ENCODE peak calls at places on chromosome 11, in eight cellular contexts. One of them, this sample, is unnamed.

GRCh38 chr11:65041206-65042035 is at the start of gene SAC3D1:
- DNase-seq in stomach: peak
- DNase-seq in suprapubic skin: no peak
- DNase-seq in sigmoid colon: no peak
- DNase-seq in K562: peak
- DNase-seq in GM12878: no peak
- DNase-seq in esophagus muscularis mucosa: no peak
- DNase-seq in H1: no peak
- DNase-seq in this sample: peak

GRCh38 chr11:64793271-64794160 is 9.5 kb downstream of the MAP4K2 start:
- DNase-seq in GM12878: no peak
- DNase-seq in esophagus muscularis mucosa: no peak
- DNase-seq in stomach: no peak
- DNase-seq in H1: no peak
- DNase-seq in K562: no peak
- DNase-seq in suprapubic skin: no peak
- DNase-seq in sigmoid colon: peak
- DNase-seq in this sample: no peak

GRCh38 chr11:69339041-69339733 is 45.2 kb downstream of the MYEOV start:
- DNase-seq in K562: no peak
- DNase-seq in stomach: peak
- DNase-seq in esophagus muscularis mucosa: peak
- DNase-seq in suprapubic skin: peak
- DNase-seq in GM12878: no peak
- DNase-seq in H1: no peak
- DNase-seq in sigmoid colon: no peak
- DNase-seq in this sample: peak

GRCh38 chr11:196786-197731 is 4.2 kb downstream of the SCGB1C1 start:
- DNase-seq in GM12878: no peak
- DNase-seq in sigmoid colon: peak
- DNase-seq in stomach: peak
- DNase-seq in K562: no peak
- DNase-seq in H1: no peak
- DNase-seq in esophagus muscularis mucosa: no peak
- DNase-seq in suprapubic skin: peak
- DNase-seq in this sample: no peak

GRCh38 chr11:126521196-126521595 is 165.7 kb downstream of the ST3GAL4 start:
- DNase-seq in stomach: no peak
- DNase-seq in suprapubic skin: no peak
- DNase-seq in H1: no peak
- DNase-seq in sigmoid colon: peak
- DNase-seq in K562: no peak
- DNase-seq in GM12878: no peak
- DNase-seq in esophagus muscularis mucosa: no peak
- DNase-seq in this sample: peak

GRCh38 chr11:134098566-134099184 is 29.8 kb downstream of the JAM3 start:
- DNase-seq in suprapubic skin: no peak
- DNase-seq in esophagus muscularis mucosa: no peak
- DNase-seq in H1: no peak
- DNase-seq in stomach: no peak
- DNase-seq in sigmoid colon: no peak
- DNase-seq in GM12878: no peak
- DNase-seq in K562: peak
- DNase-seq in this sample: no peak

GRCh38 chr11:114348200-114349191 is 51.8 kb downstream of the C11orf71 start:
- DNase-seq in esophagus muscularis mucosa: no peak
- DNase-seq in K562: peak
- DNase-seq in GM12878: no peak
- DNase-seq in suprapubic skin: no peak
- DNase-seq in H1: peak
- DNase-seq in sigmoid colon: no peak
- DNase-seq in stomach: peak
- DNase-seq in this sample: peak

GRCh38 chr11:7307836-7308235 is 56.1 kb downstream of the SYT9 start:
- DNase-seq in K562: no peak
- DNase-seq in suprapubic skin: no peak
- DNase-seq in GM12878: peak
- DNase-seq in stomach: no peak
- DNase-seq in H1: no peak
- DNase-seq in esophagus muscularis mucosa: no peak
- DNase-seq in sigmoid colon: no peak
- DNase-seq in this sample: no peak

GRCh38 chr11:35633827-35634226 is 15.6 kb downstream of the FJX1 start:
- DNase-seq in stomach: no peak
- DNase-seq in GM12878: no peak
- DNase-seq in K562: no peak
- DNase-seq in suprapubic skin: no peak
- DNase-seq in sigmoid colon: no peak
- DNase-seq in H1: no peak
- DNase-seq in esophagus muscularis mucosa: no peak
- DNase-seq in this sample: no peak

GRCh38 chr11:124745270-124745834 is 5.6 kb downstream of the NRGN start:
- DNase-seq in stomach: no peak
- DNase-seq in GM12878: no peak
- DNase-seq in sigmoid colon: no peak
- DNase-seq in K562: no peak
- DNase-seq in H1: no peak
- DNase-seq in esophagus muscularis mucosa: no peak
- DNase-seq in suprapubic skin: peak
- DNase-seq in this sample: peak
- TF ChIP-seq EP300 in stomach: no peak
- TF ChIP-seq EP300 in GM12878: no peak
- TF ChIP-seq EP300 in sigmoid colon: no peak
- TF ChIP-seq EP300 in K562: no peak
- TF ChIP-seq EP300 in H1: no peak
- TF ChIP-seq EP300 in esophagus muscularis mucosa: no peak
- TF ChIP-seq EP300 in suprapubic skin: no peak
- TF ChIP-seq EP300 in this sample: no peak

DNA sequence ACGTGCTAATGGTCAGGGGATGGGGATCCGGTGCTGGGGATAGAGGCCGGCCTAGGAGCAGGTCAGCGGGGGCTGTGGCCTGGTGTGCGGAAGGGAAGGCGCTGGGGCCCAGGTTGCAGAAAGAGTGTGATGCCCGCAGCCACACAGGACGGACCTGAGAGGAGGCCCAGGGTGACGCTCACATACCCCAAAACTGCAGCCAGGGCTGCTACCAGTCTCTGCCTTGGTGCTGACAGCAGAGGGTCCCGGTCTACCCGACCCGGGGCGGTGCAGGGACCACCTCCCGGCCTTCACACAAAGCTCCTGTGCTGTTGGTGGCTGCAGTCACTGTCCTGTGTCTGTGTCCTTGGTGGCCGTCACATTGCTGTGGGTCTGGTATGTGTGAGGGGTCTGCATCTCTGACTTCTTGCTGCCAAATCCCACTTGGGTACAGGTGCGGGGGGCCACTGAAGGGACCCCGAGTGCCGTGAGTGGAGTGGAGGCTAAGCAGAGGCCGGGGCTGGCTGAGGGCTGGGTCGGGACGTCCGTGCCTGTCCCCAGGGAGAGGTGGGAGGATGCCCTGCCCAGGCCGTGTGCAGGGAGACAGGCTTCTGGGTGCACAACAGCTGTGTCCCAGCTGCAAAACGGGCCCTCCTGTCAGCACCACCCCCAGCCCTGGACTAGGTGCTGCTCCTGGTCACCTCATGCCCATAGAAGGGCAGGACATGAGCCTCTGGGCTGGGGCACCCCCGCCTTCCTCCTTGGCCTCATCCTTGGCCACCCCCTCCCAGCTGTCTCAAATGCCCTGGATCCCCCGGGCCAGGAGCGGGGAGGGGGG is 1.5 kb downstream of the LSP1 start:
- DNase-seq in H1: no peak
- DNase-seq in sigmoid colon: no peak
- DNase-seq in K562: no peak
- DNase-seq in suprapubic skin: no peak
- DNase-seq in esophagus muscularis mucosa: no peak
- DNase-seq in stomach: no peak
- DNase-seq in GM12878: peak
- DNase-seq in this sample: no peak
- TF ChIP-seq POLR2A in H1: no peak
- TF ChIP-seq POLR2A in sigmoid colon: no peak
- TF ChIP-seq POLR2A in K562: no peak
- TF ChIP-seq POLR2A in suprapubic skin: no peak
- TF ChIP-seq POLR2A in esophagus muscularis mucosa: no peak
- TF ChIP-seq POLR2A in stomach: no peak
- TF ChIP-seq POLR2A in GM12878: peak
- TF ChIP-seq POLR2A in this sample: no peak

GRCh38 chr11:57310630-57311086 is 14.1 kb downstream of the TNKS1BP1 start:
- DNase-seq in GM12878: no peak
- DNase-seq in H1: no peak
- DNase-seq in stomach: no peak
- DNase-seq in sigmoid colon: no peak
- DNase-seq in suprapubic skin: peak
- DNase-seq in esophagus muscularis mucosa: no peak
- DNase-seq in K562: no peak
- DNase-seq in this sample: peak
- TF ChIP-seq POLR2AphosphoS5 in GM12878: no peak
- TF ChIP-seq POLR2AphosphoS5 in H1: no peak
- TF ChIP-seq POLR2AphosphoS5 in stomach: no peak
- TF ChIP-seq POLR2AphosphoS5 in sigmoid colon: no peak
- TF ChIP-seq POLR2AphosphoS5 in suprapubic skin: peak
- TF ChIP-seq POLR2AphosphoS5 in esophagus muscularis mucosa: no peak
- TF ChIP-seq POLR2AphosphoS5 in K562: no peak
- TF ChIP-seq POLR2AphosphoS5 in this sample: no peak

GRCh38 chr11:30987819-30988218 is 381.7 kb downstream of the DCDC1 start:
- DNase-seq in GM12878: no peak
- DNase-seq in stomach: no peak
- DNase-seq in K562: no peak
- DNase-seq in suprapubic skin: no peak
- DNase-seq in H1: no peak
- DNase-seq in esophagus muscularis mucosa: no peak
- DNase-seq in sigmoid colon: no peak
- DNase-seq in this sample: no peak

GRCh38 chr11:30991376-30991775 is 378.2 kb downstream of the DCDC1 start:
- DNase-seq in K562: no peak
- DNase-seq in GM12878: no peak
- DNase-seq in suprapubic skin: no peak
- DNase-seq in H1: no peak
- DNase-seq in sigmoid colon: no peak
- DNase-seq in stomach: no peak
- DNase-seq in esophagus muscularis mucosa: no peak
- DNase-seq in this sample: no peak

GRCh38 chr11:30991802-30992512 is 377.6 kb downstream of the DCDC1 start:
- DNase-seq in sigmoid colon: no peak
- DNase-seq in GM12878: no peak
- DNase-seq in K562: no peak
- DNase-seq in H1: no peak
- DNase-seq in esophagus muscularis mucosa: no peak
- DNase-seq in stomach: no peak
- DNase-seq in suprapubic skin: no peak
- DNase-seq in this sample: no peak

GRCh38 chr11:30990625-30991348 is 378.8 kb downstream of the DCDC1 start:
- DNase-seq in suprapubic skin: no peak
- DNase-seq in stomach: no peak
- DNase-seq in H1: no peak
- DNase-seq in K562: no peak
- DNase-seq in esophagus muscularis mucosa: no peak
- DNase-seq in GM12878: no peak
- DNase-seq in sigmoid colon: no peak
- DNase-seq in this sample: no peak

DNA sequence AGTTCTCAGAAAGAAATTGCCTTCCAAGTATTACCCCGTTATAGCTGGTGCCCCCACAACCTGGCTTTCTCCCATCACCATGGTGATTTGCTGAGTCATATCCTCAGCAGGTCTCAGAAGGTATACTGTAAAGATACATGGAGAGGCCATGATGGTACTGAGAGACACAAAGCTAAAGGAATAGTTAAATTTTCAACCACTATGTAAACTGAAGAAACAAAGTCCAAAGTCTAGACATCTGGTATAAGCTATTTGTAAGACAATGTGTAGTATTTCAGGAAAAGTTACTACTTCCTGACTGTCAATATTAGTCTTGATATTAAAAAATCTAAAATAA is 377.1 kb downstream of the DCDC1 start:
- DNase-seq in GM12878: no peak
- DNase-seq in suprapubic skin: no peak
- DNase-seq in stomach: no peak
- DNase-seq in K562: peak
- DNase-seq in esophagus muscularis mucosa: no peak
- DNase-seq in sigmoid colon: no peak
- DNase-seq in H1: no peak
- DNase-seq in this sample: no peak
- TF ChIP-seq EP300 in GM12878: no peak
- TF ChIP-seq EP300 in suprapubic skin: no peak
- TF ChIP-seq EP300 in stomach: no peak
- TF ChIP-seq EP300 in K562: no peak
- TF ChIP-seq EP300 in esophagus muscularis mucosa: no peak
- TF ChIP-seq EP300 in sigmoid colon: no peak
- TF ChIP-seq EP300 in H1: no peak
- TF ChIP-seq EP300 in this sample: no peak

GRCh38 chr11:16291729-16292128 is 64.6 kb downstream of the SOX6 start:
- DNase-seq in suprapubic skin: no peak
- DNase-seq in GM12878: no peak
- DNase-seq in K562: no peak
- DNase-seq in esophagus muscularis mucosa: no peak
- DNase-seq in H1: no peak
- DNase-seq in stomach: no peak
- DNase-seq in sigmoid colon: no peak
- DNase-seq in this sample: no peak
- TF ChIP-seq POLR2A in suprapubic skin: no peak
- TF ChIP-seq POLR2A in GM12878: no peak
- TF ChIP-seq POLR2A in K562: no peak
- TF ChIP-seq POLR2A in esophagus muscularis mucosa: no peak
- TF ChIP-seq POLR2A in H1: no peak
- TF ChIP-seq POLR2A in stomach: no peak
- TF ChIP-seq POLR2A in sigmoid colon: no peak
- TF ChIP-seq POLR2A in this sample: no peak

DNA sequence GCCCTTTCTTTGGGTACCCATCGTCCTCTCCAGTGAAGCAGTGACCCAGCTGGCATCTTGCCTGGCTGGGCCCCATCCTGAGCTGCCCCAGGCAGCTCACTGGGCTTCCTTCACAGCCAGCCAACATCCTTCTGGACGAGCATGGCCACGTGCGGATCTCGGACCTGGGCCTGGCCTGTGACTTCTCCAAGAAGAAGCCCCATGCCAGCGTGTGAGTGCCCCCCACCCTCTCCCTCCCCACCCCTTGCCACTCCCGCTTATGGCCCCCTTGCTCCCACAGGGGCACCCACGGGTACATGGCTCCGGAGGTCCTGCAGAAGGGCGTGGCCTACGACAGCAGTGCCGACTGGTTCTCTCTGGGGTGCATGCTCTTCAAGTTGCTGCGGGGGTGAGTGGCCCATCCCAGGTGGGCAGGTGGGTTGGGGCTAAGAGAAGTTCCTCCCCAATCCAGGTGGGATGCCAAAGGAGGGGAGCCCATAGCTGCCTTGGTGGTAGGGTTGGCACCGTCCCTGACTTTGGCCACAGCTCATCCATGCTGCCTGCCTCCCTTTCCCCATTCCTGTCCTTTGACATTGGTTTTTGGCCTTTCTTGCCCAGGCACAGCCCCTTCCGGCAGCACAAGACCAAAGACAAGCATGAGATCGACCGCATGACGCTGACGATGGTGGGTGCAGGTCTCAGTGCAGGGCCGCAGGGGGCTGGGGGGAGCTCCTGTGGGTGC is 6.8 kb upstream of the ANKRD13D start:
- DNase-seq in H1: no peak
- DNase-seq in GM12878: no peak
- DNase-seq in suprapubic skin: no peak
- DNase-seq in sigmoid colon: peak
- DNase-seq in esophagus muscularis mucosa: no peak
- DNase-seq in K562: no peak
- DNase-seq in stomach: no peak
- DNase-seq in this sample: no peak
- TF ChIP-seq POLR2AphosphoS5 in H1: no peak
- TF ChIP-seq POLR2AphosphoS5 in GM12878: no peak
- TF ChIP-seq POLR2AphosphoS5 in suprapubic skin: no peak
- TF ChIP-seq POLR2AphosphoS5 in sigmoid colon: no peak
- TF ChIP-seq POLR2AphosphoS5 in esophagus muscularis mucosa: no peak
- TF ChIP-seq POLR2AphosphoS5 in K562: no peak
- TF ChIP-seq POLR2AphosphoS5 in stomach: no peak
- TF ChIP-seq POLR2AphosphoS5 in this sample: no peak